ENCODE peak calls at places on chromosomes 1 and 21, in ten cellular contexts. O is mesendoderm; U is astrocyte of the cerebellum; M is anterior cingulate cortex; X is effector memory CD8-positive, alpha-beta T cell; A is effector CD4-positive, alpha-beta T cell; Q is stomach; G is neural crest cell; Z is fibroblast of gingiva; V is AG08395. C is an unnamed sample.

GRCh38 chr21:38793926-38794713 is 11.6 kb upstream of the ETS2 start:
- DNase-seq in O (no peak), U (no peak), M (no peak), X (no peak), A (no peak), Q (no peak), G (no peak), Z (no peak), V (no peak), C (no peak)

GRCh38 chr1:226100436-226101347 is 38.2 kb downstream of the H3-3A start:
- DNase-seq in O (no peak), U (no peak), M (no peak), X (no peak), A (peak), Q (peak), G (no peak), Z (peak), V (peak), C (no peak)

GRCh38 chr1:33018112-33018511 is 18.6 kb downstream of the AK2 start:
- DNase-seq in O (no peak), U (no peak), M (no peak), X (no peak), A (no peak), Q (no peak), G (no peak), Z (no peak), V (no peak), C (no peak)

GRCh38 chr1:209585672-209586071 is 2.2 kb downstream of the CAMK1G start:
- DNase-seq in O (peak), U (no peak), M (peak), X (no peak), A (no peak), Q (peak), G (peak), Z (no peak), V (peak), C (no peak)

GRCh38 chr21:30340714-30341573 is 3.5 kb upstream of the KRTAP27-1 start:
- DNase-seq in O (peak), U (peak), M (no peak), X (no peak), A (peak), Q (peak), G (peak), Z (no peak), V (peak), C (peak)

GRCh38 chr1:232327296-232327695 is 302.6 kb downstream of the SIPA1L2 start:
- DNase-seq in O (no peak), U (no peak), M (no peak), X (no peak), A (no peak), Q (no peak), G (no peak), Z (no peak), V (no peak), C (no peak)

GRCh38 chr1:208047476-208047934 is 136.6 kb upstream of the CD34 start:
- DNase-seq in O (no peak), U (peak), M (peak), X (no peak), A (no peak), Q (peak), G (no peak), Z (peak), V (peak), C (no peak)

GRCh38 chr1:160907976-160908375 is 23.0 kb upstream of the ITLN1 start:
- DNase-seq in O (no peak), U (peak), M (no peak), X (no peak), A (no peak), Q (peak), G (no peak), Z (no peak), V (no peak), C (peak)

GRCh38 chr1:50060279-50060678 is 36.5 kb upstream of the AGBL4 start:
- DNase-seq in O (no peak), U (no peak), M (no peak), X (no peak), A (no peak), Q (no peak), G (no peak), Z (no peak), V (no peak), C (no peak)

GRCh38 chr1:51622455-51622913 is 5.6 kb downstream of the OSBPL9 start:
- DNase-seq in O (peak), U (peak), M (no peak), X (no peak), A (no peak), Q (peak), G (no peak), Z (peak), V (peak), C (peak)

GRCh38 chr21:32733356-32733755 is 5.5 kb upstream of the SYNJ1 start:
- DNase-seq in O (no peak), U (no peak), M (no peak), X (no peak), A (no peak), Q (no peak), G (no peak), Z (no peak), V (no peak), C (no peak)

GRCh38 chr1:180791806-180792205 is 120.9 kb upstream of the KIAA1614 start:
- DNase-seq in O (no peak), U (no peak), M (no peak), X (no peak), A (no peak), Q (no peak), G (no peak), Z (no peak), V (no peak), C (peak)

GRCh38 chr1:111139234-111139955 is 498 bp downstream of the DRAM2 start:
- DNase-seq in O (peak), U (peak), M (no peak), X (no peak), A (no peak), Q (peak), G (peak), Z (peak), V (peak), C (peak)

GRCh38 chr1:13549521-13549920 is 34.1 kb upstream of the PDPN start:
- DNase-seq in O (no peak), U (no peak), M (no peak), X (no peak), A (no peak), Q (no peak), G (no peak), Z (no peak), V (no peak), C (no peak)

GRCh38 chr21:35996217-35996616 is 64.1 kb downstream of the SETD4 start:
- DNase-seq in O (no peak), U (no peak), M (no peak), X (no peak), A (no peak), Q (no peak), G (no peak), Z (no peak), V (no peak), C (no peak)

GRCh38 chr1:36156329-36157114 is 562 bp downstream of the MAP7D1 start:
- DNase-seq in O (peak), U (no peak), M (peak), X (no peak), A (peak), Q (peak), G (peak), Z (peak), V (no peak), C (peak)

GRCh38 chr1:184541537-184542152 is 154.8 kb downstream of the C1orf21 start:
- DNase-seq in O (no peak), U (no peak), M (no peak), X (no peak), A (no peak), Q (no peak), G (no peak), Z (no peak), V (no peak), C (no peak)

GRCh38 chr1:53470155-53470554 is 11.0 kb downstream of the DMRTB1 start:
- DNase-seq in O (peak), U (peak), M (no peak), X (no peak), A (no peak), Q (peak), G (peak), Z (peak), V (peak), C (peak)

GRCh38 chr1:221806984-221807383 is 65.1 kb upstream of the DUSP10 start:
- DNase-seq in O (no peak), U (no peak), M (no peak), X (no peak), A (no peak), Q (no peak), G (no peak), Z (no peak), V (no peak), C (no peak)

GRCh38 chr1:18069903-18070302 is 37.7 kb upstream of the IGSF21 start:
- DNase-seq in O (no peak), U (no peak), M (no peak), X (no peak), A (no peak), Q (no peak), G (no peak), Z (no peak), V (no peak), C (no peak)

GRCh38 chr1:95640746-95641145 is 406.7 kb downstream of the RWDD3 start:
- DNase-seq in O (no peak), U (no peak), M (no peak), X (no peak), A (no peak), Q (peak), G (no peak), Z (no peak), V (no peak), C (no peak)